ENCODE peak calls at places on chromosomes 2 and 18, in seven cellular contexts. M is fibroblast of lung, H is psoas muscle, B is ovary, U is cardiac muscle cell, K is neuronal stem cell, D is heart right ventricle. X is an unnamed sample.

GRCh38 chr2:143481231-143481613 is 352.0 kb downstream of the ARHGAP15 start:
- DNase-seq in M (no peak), H (no peak), B (no peak), U (peak), K (no peak), D (peak), X (no peak)

GRCh38 chr2:116948258-116948657 is 866.2 kb upstream of the DDX18 start:
- DNase-seq in M (no peak), H (no peak), B (no peak), U (no peak), K (no peak), D (no peak), X (no peak)

GRCh38 chr2:46236876-46237859 is 60.0 kb upstream of the EPAS1 start:
- DNase-seq in M (no peak), H (no peak), B (no peak), U (no peak), K (no peak), D (no peak), X (no peak)

GRCh38 chr18:27695509-27695908 is 481.4 kb downstream of the CDH2 start:
- DNase-seq in M (no peak), H (no peak), B (no peak), U (no peak), K (no peak), D (no peak), X (no peak)

GRCh38 chr2:198857246-198857645 is 600.5 kb downstream of the SATB2 start:
- DNase-seq in M (no peak), H (no peak), B (no peak), U (no peak), K (no peak), D (no peak), X (no peak)

GRCh38 chr2:226031078-226031937 is 631.8 kb downstream of the NYAP2 start:
- DNase-seq in M (peak), H (peak), B (peak), U (peak), K (peak), D (peak), X (peak)

GRCh38 chr2:42047488-42048317 is at the start of gene PKDCC:
- DNase-seq in M (peak), H (peak), B (peak), U (peak), K (peak), D (peak), X (no peak)

GRCh38 chr18:77967791-77968190 is 718.1 kb downstream of the GALR1 start:
- DNase-seq in M (no peak), H (no peak), B (no peak), U (no peak), K (no peak), D (no peak), X (no peak)

GRCh38 chr2:235768606-235769005 is 274.8 kb downstream of the AGAP1 start:
- DNase-seq in M (no peak), H (no peak), B (no peak), U (no peak), K (no peak), D (no peak), X (no peak)

GRCh38 chr2:12412898-12413305 is 303.8 kb upstream of the TRIB2 start:
- DNase-seq in M (peak), H (no peak), B (no peak), U (peak), K (no peak), D (no peak), X (peak)

GRCh38 chr2:137938204-137938603 is 26.1 kb upstream of the HNMT start:
- DNase-seq in M (peak), H (no peak), B (no peak), U (peak), K (no peak), D (no peak), X (no peak)

GRCh38 chr2:164538250-164538866 is 82.9 kb downstream of the GRB14 start:
- DNase-seq in M (peak), H (no peak), B (no peak), U (peak), K (peak), D (no peak), X (no peak)

GRCh38 chr2:126482582-126483464 is 173.1 kb upstream of the GYPC start:
- DNase-seq in M (no peak), H (no peak), B (no peak), U (peak), K (no peak), D (no peak), X (no peak)

GRCh38 chr2:217090024-217090473 is 230.2 kb upstream of the TNP1 start:
- DNase-seq in M (peak), H (no peak), B (no peak), U (peak), K (no peak), D (no peak), X (no peak)
- H3K4me3 ChIP-seq in M (no peak), H (peak), B (no peak), U (no peak), K (no peak), D (no peak), X (peak)

GRCh38 chr2:61183815-61184214 is 21.8 kb downstream of the C2orf74 start:
- DNase-seq in M (no peak), H (no peak), B (no peak), U (no peak), K (no peak), D (no peak), X (no peak)

GRCh38 chr2:61180686-61181085 is 18.7 kb downstream of the C2orf74 start:
- DNase-seq in M (no peak), H (no peak), B (no peak), U (no peak), K (no peak), D (no peak), X (no peak)

GRCh38 chr2:61179701-61180639 is 18.0 kb downstream of the C2orf74 start:
- DNase-seq in M (peak), H (peak), B (peak), U (peak), K (no peak), D (peak), X (no peak)

GRCh38 chr2:61182059-61182383 is 20.0 kb downstream of the C2orf74 start:
- DNase-seq in M (no peak), H (no peak), B (no peak), U (no peak), K (no peak), D (no peak), X (no peak)

GRCh38 chr2:61181382-61182058 is 19.5 kb downstream of the C2orf74 start:
- DNase-seq in M (no peak), H (no peak), B (no peak), U (peak), K (no peak), D (no peak), X (no peak)
- H3K4me3 ChIP-seq in M (no peak), H (no peak), B (no peak), U (no peak), K (no peak), D (no peak), X (no peak)

GRCh38 chr2:63047193-63047533 is 3.5 kb upstream of the OTX1 start:
- DNase-seq in M (no peak), H (no peak), B (no peak), U (no peak), K (peak), D (no peak), X (no peak)
- H3K4me3 ChIP-seq in M (no peak), H (peak), B (no peak), U (peak), K (peak), D (peak), X (no peak)

DNA sequence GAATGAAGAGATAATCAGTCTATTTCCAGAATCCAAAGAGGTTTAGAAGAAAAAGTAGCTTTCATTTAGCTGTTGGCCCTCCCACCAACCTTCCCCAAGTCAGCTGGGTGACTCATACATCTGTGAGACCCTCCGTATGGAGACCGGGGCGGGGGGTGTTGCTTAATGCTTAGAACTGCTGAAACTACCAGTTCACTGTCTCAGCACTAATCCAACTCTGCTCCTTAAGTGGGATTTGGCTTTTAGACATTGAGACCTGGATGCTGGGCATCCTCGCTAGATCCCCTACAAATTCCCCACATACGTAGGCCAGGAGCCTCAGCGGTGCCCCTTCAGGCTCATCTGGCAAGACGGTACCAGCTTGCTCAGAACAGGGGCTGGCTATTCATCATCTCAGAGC is at the start of gene SAG:
- DNase-seq in M (no peak), H (no peak), B (no peak), U (no peak), K (no peak), D (no peak), X (no peak)
- H3K4me3 ChIP-seq in M (no peak), H (no peak), B (no peak), U (no peak), K (no peak), D (no peak), X (no peak)

DNA sequence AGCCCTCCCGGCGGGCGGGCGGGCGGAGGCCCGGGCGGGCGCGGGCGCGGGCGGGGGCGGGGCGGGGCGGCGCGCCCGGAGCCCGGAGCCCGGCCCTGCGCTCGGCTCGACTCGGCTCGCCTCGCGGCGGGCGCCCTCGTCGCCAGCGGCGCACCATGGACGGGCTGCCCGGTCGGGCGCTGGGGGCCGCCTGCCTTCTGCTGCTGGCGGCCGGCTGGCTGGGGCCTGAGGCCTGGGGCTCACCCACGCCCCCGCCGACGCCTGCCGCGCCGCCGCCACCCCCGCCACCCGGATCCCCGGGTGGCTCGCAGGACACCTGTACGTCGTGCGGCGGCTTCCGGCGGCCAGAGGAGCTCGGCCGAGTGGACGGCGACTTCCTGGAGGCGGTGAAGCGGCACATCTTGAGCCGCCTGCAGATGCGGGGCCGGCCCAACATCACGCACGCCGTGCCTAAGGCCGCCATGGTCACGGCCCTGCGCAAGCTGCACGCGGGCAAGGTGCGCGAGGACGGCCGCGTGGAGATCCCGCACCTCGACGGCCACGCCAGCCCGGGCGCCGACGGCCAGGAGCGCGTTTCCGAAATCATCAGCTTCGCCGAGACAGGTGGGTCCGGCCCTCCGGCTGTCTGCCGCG is at the start of gene INHBB:
- DNase-seq in M (no peak), H (peak), B (peak), U (peak), K (no peak), D (no peak), X (no peak)
- H3K4me3 ChIP-seq in M (no peak), H (peak), B (peak), U (peak), K (peak), D (peak), X (peak)